ENCODE peak calls at places on chromosomes 12 and 14, in nine cellular contexts. U, Z, P, R, W, D, O, Q and E are unnamed samples.

GRCh38 chr12:21456291-21456780 is 18.9 kb downstream of the PYROXD1 start:
- DNase-seq in U (no peak), Z (no peak), P (no peak), R (no peak), W (no peak), D (no peak), O (no peak), Q (no peak), E (no peak)

GRCh38 chr12:39872425-39872824 is 233.5 kb downstream of the SLC2A13 start:
- DNase-seq in U (no peak), Z (peak; percentile 24), P (no peak), R (no peak), W (no peak), D (no peak), O (no peak), Q (no peak), E (no peak)

GRCh38 chr12:100672075-100672592 is 98.7 kb downstream of the GAS2L3 start:
- DNase-seq in U (peak; percentile 15), Z (no peak), P (peak; percentile 11), R (peak; percentile 50), W (no peak), D (peak; percentile 94), O (no peak), Q (no peak), E (no peak)

GRCh38 chr14:93709249-93709648 is 79.0 kb downstream of the PRIMA1 start:
- DNase-seq in U (no peak), Z (no peak), P (no peak), R (no peak), W (no peak), D (no peak), O (no peak), Q (no peak), E (no peak)

GRCh38 chr12:85156569-85156968 is 120.4 kb downstream of the LRRIQ1 start:
- DNase-seq in U (no peak), Z (no peak), P (no peak), R (no peak), W (no peak), D (no peak), O (no peak), Q (no peak), E (no peak)

GRCh38 chr12:94074216-94074969 is 74.0 kb upstream of the PLXNC1 start:
- DNase-seq in U (no peak), Z (no peak), P (no peak), R (no peak), W (no peak), D (no peak), O (no peak), Q (no peak), E (peak; percentile 48)

GRCh38 chr12:109723311-109723791 is 9.7 kb downstream of the FAM222A start:
- DNase-seq in U (peak; percentile 67), Z (no peak), P (no peak), R (peak; percentile 40), W (no peak), D (no peak), O (no peak), Q (no peak), E (peak; percentile 77)

GRCh38 chr12:13248956-13249355 is 52.4 kb downstream of the EMP1 start:
- DNase-seq in U (no peak), Z (no peak), P (no peak), R (no peak), W (no peak), D (no peak), O (no peak), Q (no peak), E (no peak)

GRCh38 chr12:65962921-65963883 is 138.9 kb downstream of the HMGA2 start:
- DNase-seq in U (peak; percentile 21), Z (peak; percentile 80), P (no peak), R (no peak), W (no peak), D (peak; percentile 77), O (no peak), Q (no peak), E (peak; percentile 13)

GRCh38 chr14:59583755-59584154 is 7.1 kb upstream of the CCDC175 start:
- DNase-seq in U (no peak), Z (peak; percentile 44), P (no peak), R (no peak), W (peak; percentile 47), D (no peak), O (no peak), Q (no peak), E (no peak)

GRCh38 chr12:106498056-106498455 is 84.7 kb upstream of the RFX4 start:
- DNase-seq in U (no peak), Z (peak; percentile 14), P (no peak), R (no peak), W (peak; percentile 16), D (no peak), O (no peak), Q (no peak), E (peak; percentile 23)

GRCh38 chr14:91545946-91546716 is 36.0 kb upstream of the PPP4R3A start:
- DNase-seq in U (no peak), Z (no peak), P (no peak), R (no peak), W (no peak), D (no peak), O (no peak), Q (no peak), E (no peak)

GRCh38 chr12:76680940-76681339 is 83.0 kb upstream of the ZDHHC17 start:
- DNase-seq in U (no peak), Z (peak; percentile 80), P (no peak), R (no peak), W (peak; percentile 88), D (no peak), O (no peak), Q (no peak), E (no peak)

GRCh38 chr12:100718212-100718611 is 76.4 kb upstream of the ANO4 start:
- DNase-seq in U (no peak), Z (peak; percentile 1), P (no peak), R (no peak), W (no peak), D (no peak), O (no peak), Q (no peak), E (no peak)

GRCh38 chr14:28754209-28754985 is 12.2 kb upstream of the FOXG1 start:
- DNase-seq in U (no peak), Z (no peak), P (peak; percentile 20), R (no peak), W (peak; percentile 48), D (no peak), O (no peak), Q (no peak), E (peak; percentile 21)

GRCh38 chr14:101707863-101708620 is 53.5 kb upstream of the PPP2R5C start:
- DNase-seq in U (no peak), Z (no peak), P (no peak), R (no peak), W (no peak), D (no peak), O (no peak), Q (peak; percentile 79), E (no peak)

GRCh38 chr12:52581481-52581880 is 7.8 kb upstream of the KRT74 start:
- DNase-seq in U (no peak), Z (peak; percentile 22), P (peak; percentile 46), R (no peak), W (peak; percentile 10), D (no peak), O (no peak), Q (no peak), E (no peak)

GRCh38 chr12:103840399-103840880 is 594 bp downstream of the NT5DC3 start:
- DNase-seq in U (peak; percentile 21), Z (peak; percentile 11), P (no peak), R (peak; percentile 55), W (peak; percentile 25), D (no peak), O (peak; percentile 35), Q (no peak), E (no peak)

GRCh38 chr14:92890830-92891598 is 31.9 kb upstream of the CHGA start:
- DNase-seq in U (no peak), Z (no peak), P (no peak), R (no peak), W (no peak), D (no peak), O (no peak), Q (no peak), E (no peak)

GRCh38 chr12:63894132-63894531 is 49.6 kb downstream of the SRGAP1 start:
- DNase-seq in U (no peak), Z (no peak), P (no peak), R (no peak), W (no peak), D (no peak), O (no peak), Q (no peak), E (no peak)

GRCh38 chr12:121536058-121536928 is 44.5 kb downstream of the KDM2B start:
- DNase-seq in U (peak; percentile 85), Z (peak; percentile 76), P (peak; percentile 45), R (peak; percentile 91), W (peak; percentile 88), D (peak; percentile 84), O (peak; percentile 82), Q (no peak), E (peak; percentile 84)

GRCh38 chr12:1880876-1881275 is 37.6 kb downstream of the CACNA2D4 start:
- DNase-seq in U (no peak), Z (no peak), P (no peak), R (no peak), W (no peak), D (peak; percentile 20), O (no peak), Q (peak; percentile 81), E (no peak)

DNA sequence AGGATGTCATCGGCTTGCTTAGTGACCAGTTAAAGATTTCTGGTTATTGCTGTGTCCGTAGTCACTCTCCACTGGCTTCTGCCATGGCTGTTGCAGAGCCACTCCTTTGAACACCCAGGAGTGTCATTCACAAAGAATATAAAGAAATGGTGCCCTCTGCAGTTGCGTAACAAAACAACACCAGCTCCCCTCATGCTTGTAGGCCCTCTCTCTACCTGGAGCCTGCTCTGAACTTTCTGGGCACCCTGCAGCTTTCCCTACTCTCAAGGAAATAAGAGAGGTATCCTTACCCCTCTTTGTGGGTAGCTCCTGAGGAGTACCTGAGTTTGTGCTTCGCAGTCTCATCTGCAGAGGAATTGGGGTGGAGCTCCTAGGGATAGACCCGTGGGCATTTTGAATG is 97.3 kb upstream of the TMEM260 start:
- DNase-seq in U (no peak), Z (no peak), P (peak; percentile 15), R (no peak), W (peak; percentile 9), D (peak; percentile 64), O (no peak), Q (no peak), E (no peak)
- TF ChIP-seq CTCF in U (peak; percentile 4), Z (peak; percentile 3), P (peak; percentile 18), R (no peak), W (peak; percentile 22), D (peak; percentile 52), O (no peak), Q (no peak), E (peak; percentile 28)

GRCh38 chr14:68844210-68844545 is 51.3 kb upstream of the ZFP36L1 start:
- DNase-seq in U (no peak), Z (no peak), P (no peak), R (no peak), W (no peak), D (no peak), O (no peak), Q (no peak), E (no peak)
- H3K4me3 ChIP-seq in U (no peak overlapping the region), Z (no peak overlapping the region), P (no peak overlapping the region), R (no peak overlapping the region), W (no peak overlapping the region), D (no peak overlapping the region), O (no peak overlapping the region), Q (no peak overlapping the region), E (peak overlapping the region; percentile 40)

GRCh38 chr14:75236897-75237296 is 41.7 kb upstream of the FOS start:
- DNase-seq in U (no peak), Z (no peak), P (no peak), R (no peak), W (no peak), D (no peak), O (no peak), Q (no peak), E (no peak)
- H3K9me3 ChIP-seq in U (no peaks in the 10 kb centered on the region), Z (no peaks in the 10 kb centered on the region), P (no peaks in the 10 kb centered on the region), R (no peaks in the 10 kb centered on the region), W (no peaks in the 10 kb centered on the region), D (no peaks in the 10 kb centered on the region), O (no peaks in the 10 kb centered on the region), Q (no peaks in the 10 kb centered on the region), E (no peaks in the 10 kb centered on the region)

GRCh38 chr14:69685217-69685616 is 73.8 kb downstream of the SUSD6 start:
- DNase-seq in U (no peak), Z (peak; percentile 51), P (no peak), R (no peak), W (peak; percentile 84), D (no peak), O (no peak), Q (no peak), E (no peak)
- TF ChIP-seq CTCF in U (no peak), Z (no peak), P (no peak), R (no peak), W (no peak), D (no peak), O (no peak), Q (no peak), E (no peak)